ENCODE peak calls at places on chromosomes 6 and 20, in seven cellular contexts. W is OCI-LY7, M is left lung, Y is pancreas, E is AG04449, X is osteoblast, Z is HFFc6. I is an unnamed sample.
A peak's percentile ranks its signal among the peaks of the same experiment; 100 is the strongest.

GRCh38 chr20:23317081-23317480 is 33.5 kb upstream of the NXT1 start:
- DNase-seq in W (no peak), M (no peak), Y (no peak), E (no peak), X (no peak), Z (no peak), I (no peak)

GRCh38 chr6:83055366-83055964 is 10.2 kb downstream of the UBE3D start:
- DNase-seq in W (peak; percentile 51), M (no peak), Y (peak; percentile 61), E (no peak), X (peak; percentile 73), Z (peak; percentile 40), I (no peak)

GRCh38 chr6:4434655-4435054 is 299.3 kb upstream of the ECI2 start:
- DNase-seq in W (no peak), M (no peak), Y (no peak), E (no peak), X (no peak), Z (no peak), I (no peak)

GRCh38 chr6:154450498-154450897 is 60.0 kb downstream of the CNKSR3 start:
- DNase-seq in W (no peak), M (no peak), Y (no peak), E (no peak), X (no peak), Z (no peak), I (no peak)

GRCh38 chr6:115969930-115970273 is 90.8 kb downstream of the FRK start:
- DNase-seq in W (no peak), M (no peak), Y (no peak), E (peak; percentile 9), X (no peak), Z (peak; percentile 4), I (no peak)

GRCh38 chr6:2008383-2008976 is 236.9 kb downstream of the GMDS start:
- DNase-seq in W (no peak), M (no peak), Y (no peak), E (no peak), X (peak; percentile 49), Z (peak; percentile 19), I (no peak)

GRCh38 chr6:115613488-115613887 is 447.2 kb downstream of the FRK start:
- DNase-seq in W (no peak), M (no peak), Y (no peak), E (peak; percentile 84), X (peak; percentile 3), Z (peak; percentile 95), I (no peak)

GRCh38 chr6:119156742-119157494 is 78.5 kb upstream of the FAM184A start:
- DNase-seq in W (no peak), M (no peak), Y (no peak), E (no peak), X (no peak), Z (no peak), I (no peak)

GRCh38 chr6:44001318-44001868 is 125.9 kb downstream of the MRPL14 start:
- DNase-seq in W (peak; percentile 54), M (peak; percentile 12), Y (no peak), E (no peak), X (peak; percentile 90), Z (no peak), I (peak; percentile 51)

GRCh38 chr6:14453712-14454466 is 336.3 kb downstream of the CD83 start:
- DNase-seq in W (no peak), M (no peak), Y (no peak), E (no peak), X (no peak), Z (no peak), I (no peak)

GRCh38 chr6:125781307-125781868 is 9.4 kb upstream of the NCOA7 start:
- DNase-seq in W (no peak), M (no peak), Y (no peak), E (no peak), X (no peak), Z (peak; percentile 9), I (peak; percentile 56)

GRCh38 chr6:42193491-42193894 is 1.3 kb downstream of the GUCA1B start:
- DNase-seq in W (no peak), M (no peak), Y (no peak), E (no peak), X (peak; percentile 80), Z (no peak), I (no peak)

GRCh38 chr6:125193208-125193607 is 39.6 kb downstream of the TPD52L1 start:
- DNase-seq in W (no peak), M (no peak), Y (no peak), E (no peak), X (no peak), Z (no peak), I (no peak)

GRCh38 chr6:69771158-69771906 is 25.5 kb downstream of the LMBRD1 start:
- DNase-seq in W (no peak), M (no peak), Y (no peak), E (no peak), X (no peak), Z (no peak), I (no peak)

GRCh38 chr6:56927538-56928453 is 27.1 kb upstream of the BEND6 start:
- DNase-seq in W (peak; percentile 4), M (no peak), Y (no peak), E (no peak), X (no peak), Z (no peak), I (no peak)

GRCh38 chr6:154343473-154344308 is 12.9 kb downstream of the IPCEF1 start:
- DNase-seq in W (no peak), M (peak; percentile 72), Y (peak; percentile 77), E (no peak), X (no peak), Z (peak; percentile 53), I (no peak)

GRCh38 chr20:17652411-17652810 is 29.6 kb downstream of the RRBP1 start:
- DNase-seq in W (no peak), M (peak; percentile 30), Y (no peak), E (no peak), X (peak; percentile 76), Z (no peak), I (no peak)

GRCh38 chr6:13282393-13283069 is 45.8 kb downstream of the TBC1D7 start:
- DNase-seq in W (no peak), M (no peak), Y (no peak), E (no peak), X (no peak), Z (no peak), I (peak; percentile 7)

GRCh38 chr6:53035549-53036213 is 29.5 kb upstream of the FBXO9 start:
- DNase-seq in W (no peak), M (no peak), Y (no peak), E (no peak), X (no peak), Z (no peak), I (no peak)

GRCh38 chr20:16263582-16263981 is 309.7 kb downstream of the KIF16B start:
- DNase-seq in W (peak; percentile 5), M (no peak), Y (no peak), E (no peak), X (no peak), Z (no peak), I (no peak)

GRCh38 chr20:16265334-16265733 is 307.9 kb downstream of the KIF16B start:
- DNase-seq in W (no peak), M (no peak), Y (no peak), E (no peak), X (no peak), Z (no peak), I (no peak)

GRCh38 chr20:16262594-16262993 is 310.7 kb downstream of the KIF16B start:
- DNase-seq in W (no peak), M (no peak), Y (peak; percentile 35), E (no peak), X (no peak), Z (no peak), I (no peak)

GRCh38 chr20:16271450-16271849 is 301.8 kb downstream of the KIF16B start:
- DNase-seq in W (no peak), M (no peak), Y (no peak), E (no peak), X (no peak), Z (no peak), I (no peak)

GRCh38 chr20:16267526-16267925 is 305.7 kb downstream of the KIF16B start:
- DNase-seq in W (no peak), M (no peak), Y (no peak), E (no peak), X (no peak), Z (no peak), I (no peak)
- TF ChIP-seq CTCF in W (no peak), M (no peak), Y (no peak), E (no peak), X (no peak), Z (no peak), I (no peak)

DNA sequence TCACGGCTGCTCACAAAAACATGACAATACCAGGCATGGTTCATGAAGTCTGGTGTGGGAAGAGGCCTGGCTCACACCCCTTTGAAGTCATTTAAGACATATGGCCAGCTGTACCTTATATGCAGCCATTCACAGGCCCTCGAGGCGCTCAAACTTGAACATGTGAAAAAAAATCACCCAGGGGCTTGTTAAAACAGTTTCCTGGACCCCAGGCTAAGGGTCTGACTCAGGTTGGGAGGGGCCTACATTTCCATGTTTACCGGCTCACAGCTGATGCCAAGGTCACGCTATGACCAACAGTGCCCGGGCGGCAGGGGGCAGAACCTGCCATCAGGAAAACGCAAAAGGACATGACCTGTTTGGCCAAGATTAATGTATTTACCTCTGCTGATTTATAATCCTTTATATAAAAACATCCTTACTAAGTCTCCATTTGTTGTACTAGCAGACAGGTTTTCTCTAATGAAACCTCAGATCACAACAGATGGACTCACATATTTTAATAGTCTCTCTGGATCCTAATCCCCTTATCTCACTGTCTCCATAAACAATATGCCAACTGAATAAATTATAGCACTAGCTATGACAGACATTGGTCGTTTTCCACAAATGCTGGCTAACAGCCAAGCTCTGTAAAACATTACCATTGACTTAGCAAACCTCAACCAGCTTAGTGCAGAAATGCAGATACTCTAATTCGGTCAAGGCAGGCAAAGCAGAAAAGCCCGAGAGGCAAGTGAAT is 19.9 kb downstream of the EZR start:
- DNase-seq in W (peak; percentile 44), M (no peak), Y (peak; percentile 90), E (no peak), X (no peak), Z (peak; percentile 23), I (no peak)
- TF ChIP-seq CTCF in W (peak; percentile 65), M (no peak), Y (no peak), E (no peak), X (no peak), Z (peak; percentile 25), I (no peak)

DNA sequence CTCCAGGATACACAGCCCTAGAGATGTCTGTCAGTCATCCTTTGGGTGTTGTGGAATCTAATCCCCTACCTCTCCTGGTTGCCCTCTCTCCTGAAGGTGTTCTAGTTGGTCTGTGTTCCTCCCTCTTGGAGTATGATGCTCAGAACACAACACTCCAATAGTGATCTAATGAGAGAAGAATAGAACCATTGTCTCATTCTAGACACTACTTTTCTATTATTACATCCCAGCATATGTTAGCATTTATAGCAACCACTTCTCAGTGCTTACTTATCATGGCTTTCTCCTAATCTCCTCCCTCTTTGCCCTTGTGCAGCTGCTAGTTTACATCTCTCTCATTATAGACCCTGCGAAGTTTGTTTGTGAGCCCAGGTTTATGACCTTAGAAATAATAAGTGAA is 109.0 kb downstream of the UNC5CL start:
- DNase-seq in W (no peak), M (no peak), Y (no peak), E (no peak), X (no peak), Z (no peak), I (no peak)
- TF ChIP-seq CTCF in W (no peak), M (no peak), Y (no peak), E (no peak), X (no peak), Z (no peak), I (no peak)

DNA sequence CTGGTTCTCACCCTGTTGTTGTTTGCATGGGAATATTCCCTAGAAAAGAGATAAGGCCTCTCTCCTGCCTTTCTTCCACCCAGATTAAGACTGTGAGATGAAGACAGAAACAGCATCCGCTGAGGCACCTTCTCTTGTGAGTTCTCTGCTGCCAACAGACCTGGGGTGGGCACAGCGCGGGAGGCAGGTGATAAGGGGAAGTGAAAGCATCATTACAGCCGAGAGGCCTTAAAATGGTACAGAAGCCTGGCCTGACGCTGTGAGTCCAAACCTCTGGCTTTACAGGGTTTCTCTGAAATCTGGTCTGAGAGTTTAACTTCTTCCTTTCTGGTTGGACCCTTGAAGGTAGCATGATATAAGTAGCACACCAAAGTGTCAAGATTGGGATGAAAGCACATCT is 21.0 kb upstream of the IYD start:
- DNase-seq in W (peak; percentile 93), M (no peak), Y (no peak), E (no peak), X (no peak), Z (no peak), I (no peak)
- TF ChIP-seq CTCF in W (no peak), M (no peak), Y (no peak), E (no peak), X (no peak), Z (no peak), I (no peak)